ENCODE peak calls at places on chromosomes 2 and 18, in four cellular contexts. Z is AG09319; F is IMR-90; X is CD4-positive, alpha-beta T cell. D is an unnamed sample.

GRCh38 chr2:179338681-179339080 is 74.0 kb upstream of the SESTD1 start:
- DNase-seq in Z (no peak), F (peak), X (no peak), D (no peak)

GRCh38 chr2:164705412-164706167 is 84.3 kb upstream of the GRB14 start:
- DNase-seq in Z (no peak), F (no peak), X (no peak), D (no peak)

GRCh38 chr2:109726666-109727270 is 67.3 kb upstream of the RGPD5 start:
- DNase-seq in Z (no peak), F (no peak), X (no peak), D (no peak)

GRCh38 chr18:47425365-47425764 is 173.9 kb upstream of the SKOR2 start:
- DNase-seq in Z (no peak), F (no peak), X (no peak), D (no peak)

GRCh38 chr2:23753291-23754006 is 173.5 kb downstream of the ATAD2B start:
- DNase-seq in Z (no peak), F (peak), X (no peak), D (no peak)

GRCh38 chr2:214904634-214905033 is 95.2 kb upstream of the BARD1 start:
- DNase-seq in Z (no peak), F (no peak), X (no peak), D (no peak)

GRCh38 chr18:58819051-58819450 is 45.6 kb upstream of the ZNF532 start:
- DNase-seq in Z (no peak), F (no peak), X (peak), D (no peak)

GRCh38 chr18:55779461-55779710 is 191.4 kb upstream of the TCF4 start:
- DNase-seq in Z (no peak), F (no peak), X (no peak), D (no peak)

GRCh38 chr2:125572660-125573059 is 1083.3 kb upstream of the GYPC start:
- DNase-seq in Z (no peak), F (no peak), X (no peak), D (no peak)

GRCh38 chr2:21362101-21362500 is 238.3 kb downstream of the TDRD15 start:
- DNase-seq in Z (no peak), F (no peak), X (no peak), D (no peak)

GRCh38 chr2:85797263-85797660 is 43.5 kb downstream of the ATOH8 start:
- DNase-seq in Z (no peak), F (no peak), X (no peak), D (no peak)

GRCh38 chr18:73296686-73297085 is 428.9 kb upstream of the NETO1 start:
- DNase-seq in Z (no peak), F (no peak), X (no peak), D (no peak)

GRCh38 chr2:113118263-113118657 is 9.1 kb upstream of the IL1RN start:
- DNase-seq in Z (no peak), F (no peak), X (no peak), D (no peak)

GRCh38 chr2:26292646-26293045 is 47.9 kb downstream of the HADHB start:
- DNase-seq in Z (no peak), F (peak), X (no peak), D (no peak)

GRCh38 chr18:78836838-78837237 is 142.8 kb upstream of the SALL3 start:
- DNase-seq in Z (no peak), F (no peak), X (no peak), D (no peak)

GRCh38 chr2:122927217-122927616 is 1097.9 kb upstream of the CNTNAP5 start:
- DNase-seq in Z (no peak), F (no peak), X (no peak), D (no peak)

GRCh38 chr2:37676274-37676673 is 4.8 kb upstream of the CDC42EP3 start:
- DNase-seq in Z (no peak), F (peak), X (no peak), D (no peak)

GRCh38 chr2:69483696-69484095 is 46.5 kb upstream of the NFU1 start:
- DNase-seq in Z (no peak), F (no peak), X (no peak), D (no peak)

GRCh38 chr18:36403896-36404824 is 106.6 kb downstream of the FHOD3 start:
- DNase-seq in Z (no peak), F (no peak), X (no peak), D (no peak)

GRCh38 chr2:193935114-193935513 is 1721.9 kb upstream of the SLC39A10 start:
- DNase-seq in Z (no peak), F (no peak), X (no peak), D (no peak)
- TF ChIP-seq CTCF in Z (no peak), F (no peak), X (no peak), D (no peak)

GRCh38 chr2:239375278-239376061 is 25.4 kb downstream of the HDAC4 start:
- DNase-seq in Z (no peak), F (no peak), X (no peak), D (no peak)
- TF ChIP-seq CTCF in Z (no peak), F (no peak), X (no peak), D (no peak)

GRCh38 chr2:9737053-9737875 is 106.0 kb upstream of the TAF1B start:
- DNase-seq in Z (no peak), F (peak), X (peak), D (no peak)
- TF ChIP-seq CTCF in Z (no peak), F (peak), X (peak), D (peak)

GRCh38 chr2:157304811-157305712 is 20.6 kb downstream of the ERMN start:
- DNase-seq in Z (no peak), F (peak), X (no peak), D (peak)

GRCh38 chr2:157305713-157306110 is 19.9 kb downstream of the ERMN start:
- DNase-seq in Z (no peak), F (peak), X (no peak), D (no peak)

GRCh38 chr2:157302492-157303099 is 23.0 kb downstream of the ERMN start:
- DNase-seq in Z (peak), F (peak), X (peak), D (no peak)

GRCh38 chr2:157303612-157304011 is 22.0 kb downstream of the ERMN start:
- DNase-seq in Z (no peak), F (no peak), X (no peak), D (no peak)

DNA sequence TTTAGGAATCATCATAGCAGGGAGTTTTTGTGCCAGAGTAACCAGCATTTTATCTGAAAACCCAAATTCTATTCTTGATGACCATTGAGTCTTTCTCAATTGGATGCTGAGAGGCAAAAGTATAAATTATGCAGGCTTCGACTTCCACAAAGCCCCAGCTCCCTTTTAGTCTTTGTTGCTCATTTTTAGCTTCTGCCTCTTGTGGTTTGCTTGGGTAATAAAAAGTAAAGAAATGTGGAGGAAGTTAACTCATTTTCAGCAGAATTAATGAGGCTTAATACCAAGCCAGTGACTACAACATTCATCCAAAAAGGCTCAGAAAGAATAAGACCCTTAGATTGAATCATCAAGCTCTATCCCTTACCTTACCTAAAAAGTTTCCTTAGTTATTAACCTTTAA is 18.6 kb downstream of the ERMN start:
- DNase-seq in Z (no peak), F (peak), X (no peak), D (no peak)
- TF ChIP-seq CTCF in Z (no peak), F (peak), X (no peak), D (peak)

D was measured in BJ.